ENCODE peak calls at places on chromosomes 5 and 9, in five cellular contexts. S, O, N, V and P are unnamed samples.

GRCh38 chr9:88319936-88320747 is 68.1 kb upstream of the SPIN1 start:
- DNase-seq in S (no peak), O (no peak), N (no peak), V (no peak), P (peak; percentile 52)

GRCh38 chr9:1460143-1460769 is 410.1 kb downstream of the DMRT2 start:
- DNase-seq in S (no peak), O (no peak), N (no peak), V (no peak), P (no peak)

GRCh38 chr9:108972186-108972585 is 38.0 kb downstream of the ABITRAM start:
- DNase-seq in S (no peak), O (no peak), N (no peak), V (no peak), P (no peak)

GRCh38 chr5:163705983-163706771 is 200.8 kb downstream of the MAT2B start:
- DNase-seq in S (no peak), O (no peak), N (no peak), V (no peak), P (no peak)

GRCh38 chr9:72905514-72906480 is 47.1 kb downstream of the ALDH1A1 start:
- DNase-seq in S (no peak), O (no peak), N (no peak), V (no peak), P (no peak)

GRCh38 chr5:96297867-96298266 is 135.2 kb downstream of the PCSK1 start:
- DNase-seq in S (no peak), O (no peak), N (no peak), V (no peak), P (no peak)

GRCh38 chr9:121324316-121324715 is 45.7 kb downstream of the STOM start:
- DNase-seq in S (no peak), O (no peak), N (no peak), V (no peak), P (peak; percentile 61)

GRCh38 chr9:32136700-32137339 is 247.6 kb upstream of the ACO1 start:
- DNase-seq in S (no peak), O (no peak), N (no peak), V (no peak), P (no peak)

GRCh38 chr9:91817493-91818225 is 132.4 kb downstream of the ROR2 start:
- DNase-seq in S (no peak), O (no peak), N (no peak), V (peak; percentile 63), P (no peak)

GRCh38 chr5:103414598-103414997 is 148.0 kb downstream of the NUDT12 start:
- DNase-seq in S (no peak), O (no peak), N (no peak), V (no peak), P (no peak)

GRCh38 chr5:122259995-122260394 is 52.0 kb upstream of the SNCAIP start:
- DNase-seq in S (no peak), O (no peak), N (no peak), V (no peak), P (no peak)

GRCh38 chr9:22244141-22245011 is 202.2 kb upstream of the DMRTA1 start:
- DNase-seq in S (no peak), O (peak; percentile 15), N (peak; percentile 40), V (no peak), P (no peak)

GRCh38 chr5:126373621-126374416 is 49.4 kb upstream of the GRAMD2B start:
- DNase-seq in S (no peak), O (no peak), N (no peak), V (no peak), P (no peak)

GRCh38 chr9:34628656-34629491 is at the start of gene ARID3C:
- DNase-seq in S (peak; percentile 83), O (no peak), N (no peak), V (peak; percentile 58), P (no peak)

GRCh38 chr5:68749648-68750047 is 344.2 kb upstream of the SLC30A5 start:
- DNase-seq in S (no peak), O (no peak), N (no peak), V (no peak), P (no peak)

GRCh38 chr9:80948107-80948506 is 741.2 kb downstream of the TLE1 start:
- DNase-seq in S (no peak), O (no peak), N (no peak), V (no peak), P (no peak)

GRCh38 chr5:151196556-151197290 is 27.2 kb downstream of the CCDC69 start:
- DNase-seq in S (no peak), O (no peak), N (no peak), V (no peak), P (peak; percentile 27)

GRCh38 chr5:12757035-12757434 is 852.8 kb upstream of the CTNND2 start:
- DNase-seq in S (no peak), O (no peak), N (no peak), V (no peak), P (no peak)

GRCh38 chr5:82068723-82069122 is 96.9 kb downstream of the ATG10 start:
- DNase-seq in S (no peak), O (no peak), N (no peak), V (no peak), P (no peak)

GRCh38 chr9:113886471-113886870 is 10.4 kb downstream of the ZNF618 start:
- DNase-seq in S (no peak), O (no peak), N (no peak), V (no peak), P (no peak)

GRCh38 chr9:112180387-112180881 is 5.3 kb upstream of the SUSD1 start:
- DNase-seq in S (no peak), O (no peak), N (no peak), V (no peak), P (no peak)

GRCh38 chr9:35907732-35908483 is 1.4 kb upstream of the SPAAR start:
- DNase-seq in S (peak; percentile 54), O (peak; percentile 82), N (peak; percentile 32), V (peak; percentile 71), P (peak; percentile 46)

GRCh38 chr5:5066276-5067186 is 73.6 kb upstream of the ADAMTS16 start:
- DNase-seq in S (no peak), O (peak; percentile 10), N (no peak), V (no peak), P (no peak)

GRCh38 chr9:133976888-133977287 is 15.2 kb downstream of the VAV2 start:
- DNase-seq in S (peak; percentile 69), O (no peak), N (no peak), V (no peak), P (no peak)

GRCh38 chr5:16372493-16372892 is 93.1 kb downstream of the ZNF622 start:
- DNase-seq in S (no peak), O (no peak), N (no peak), V (no peak), P (no peak)

GRCh38 chr5:16593013-16593412 is 23.8 kb downstream of the RETREG1 start:
- DNase-seq in S (no peak), O (no peak), N (no peak), V (no peak), P (no peak)

GRCh38 chr5:53674114-53674513 is 113.7 kb downstream of the NDUFS4 start:
- DNase-seq in S (no peak), O (no peak), N (no peak), V (no peak), P (no peak)

GRCh38 chr9:22452415-22453010 is 5.9 kb downstream of the DMRTA1 start:
- DNase-seq in S (no peak), O (peak; percentile 67), N (peak; percentile 29), V (peak; percentile 53), P (no peak)

GRCh38 chr5:1003296-1003937 is 5.2 kb upstream of the NKD2 start:
- DNase-seq in S (peak; percentile 70), O (peak; percentile 34), N (peak; percentile 76), V (peak; percentile 38), P (peak; percentile 6)

GRCh38 chr9:34125681-34126206 is 754 bp downstream of the DCAF12 start:
- DNase-seq in S (no peak), O (no peak), N (no peak), V (no peak), P (no peak)

GRCh38 chr5:102961671-102962070 is 158.3 kb downstream of the GIN1 start:
- DNase-seq in S (no peak), O (no peak), N (no peak), V (no peak), P (no peak)

GRCh38 chr5:53031695-53032096 is 42.5 kb downstream of the ITGA2 start:
- DNase-seq in S (no peak), O (no peak), N (peak; percentile 27), V (no peak), P (no peak)

GRCh38 chr5:172123269-172123692 is 64.7 kb downstream of the STK10 start:
- DNase-seq in S (no peak), O (peak; percentile 77), N (no peak), V (peak; percentile 46), P (no peak)

DNA sequence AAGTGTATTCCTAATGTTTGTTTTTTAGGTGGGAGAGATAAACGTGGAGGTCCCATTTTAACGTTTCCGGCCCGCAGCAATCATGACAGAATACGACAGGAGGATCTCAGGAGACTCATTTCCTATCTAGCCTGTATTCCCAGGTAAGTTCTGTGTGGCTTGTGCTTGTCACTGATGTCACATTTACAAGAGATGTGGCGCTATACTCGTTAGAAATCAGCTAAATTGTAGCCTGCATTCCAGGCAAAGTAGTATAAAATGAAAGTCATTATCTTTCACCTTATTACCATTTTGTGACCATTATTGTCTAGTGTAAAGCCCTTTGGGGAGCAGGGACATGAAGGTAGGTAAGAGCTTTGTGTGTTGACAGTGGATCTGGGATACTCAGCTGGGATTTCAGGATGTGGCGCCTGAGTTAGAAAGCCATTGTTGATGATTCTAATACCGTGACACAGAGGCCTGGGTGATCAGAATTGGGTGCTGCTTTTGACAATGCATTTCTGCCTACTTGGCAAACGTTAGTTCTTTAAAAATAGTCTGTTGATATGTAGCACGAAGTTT is 137.2 kb downstream of the TRIO start:
- DNase-seq in S (no peak), O (no peak), N (no peak), V (no peak), P (no peak)
- H3K36me3 ChIP-seq in S (no peaks in the 10 kb centered on the region), O (no peaks in the 10 kb centered on the region), N (no peaks in the 10 kb centered on the region), V (no peaks in the 10 kb centered on the region), P (peaks cover 8% of the 10 kb centered on the region)

GRCh38 chr9:38039907-38040682 is 28.9 kb downstream of the SHB start:
- DNase-seq in S (peak; percentile 59), O (no peak), N (no peak), V (no peak), P (no peak)
- H3K27ac ChIP-seq in S (no peak overlapping the region), O (peak overlapping the region; percentile 70), N (peak overlapping the region; percentile 50), V (no peak overlapping the region), P (no peak overlapping the region)

DNA sequence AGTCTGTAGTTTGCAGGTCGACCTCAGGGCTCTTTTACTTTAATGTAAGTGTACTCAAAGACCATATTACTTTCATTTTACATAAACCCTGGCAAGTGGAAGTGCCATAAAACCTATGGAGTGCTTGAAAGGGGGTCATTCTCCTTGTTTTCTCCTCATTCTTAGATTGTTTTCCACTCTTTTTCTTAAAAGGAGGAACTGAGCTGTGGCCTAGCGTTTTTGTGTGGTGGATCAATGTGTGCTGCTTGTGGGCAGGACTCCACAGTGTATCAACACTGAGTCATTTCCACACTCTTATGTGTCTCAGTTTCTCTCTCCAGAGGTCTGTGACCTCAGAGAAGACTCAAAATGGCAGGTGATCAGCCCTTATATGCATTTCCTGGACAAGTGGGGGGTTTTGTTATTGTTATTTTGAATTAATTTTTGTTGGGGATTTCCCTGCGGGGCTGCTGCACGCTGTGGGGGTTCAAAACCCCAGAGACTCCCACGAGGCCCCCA is 516.1 kb upstream of the CDH10 start:
- DNase-seq in S (no peak), O (no peak), N (no peak), V (no peak), P (no peak)
- TF ChIP-seq CTCF in S (no peak), O (no peak), N (no peak), V (no peak), P (no peak)

DNA sequence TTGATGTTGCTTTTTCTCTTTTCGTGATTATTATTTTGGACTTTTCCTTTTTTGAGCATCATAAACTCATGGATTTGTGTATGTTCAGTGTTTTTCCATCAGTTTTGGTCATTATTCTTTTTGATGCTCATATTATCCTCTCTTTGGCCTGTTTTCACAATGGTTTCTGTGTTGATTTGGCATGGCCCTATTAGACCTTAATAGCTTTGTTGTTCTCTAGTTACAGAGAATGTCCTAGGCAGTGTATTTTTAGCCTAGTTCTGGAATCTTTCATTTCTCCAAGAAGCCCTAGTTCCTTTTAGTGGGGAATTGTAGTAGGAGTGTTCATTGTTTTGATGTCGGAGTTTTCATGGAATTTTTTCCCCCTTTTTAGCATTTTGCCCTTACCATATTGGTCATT is 41.3 kb upstream of the ROPN1L start:
- DNase-seq in S (no peak), O (no peak), N (no peak), V (no peak), P (no peak)
- H3K36me3 ChIP-seq in S (peaks cover 21% of the 10 kb centered on the region), O (no peaks in the 10 kb centered on the region), N (peaks cover 25% of the 10 kb centered on the region), V (peaks cover 27% of the 10 kb centered on the region), P (peaks cover 46% of the 10 kb centered on the region)